ENCODE peak calls at places on chromosomes 12 and 14, in five cellular contexts. One of them, this sample, is unnamed.

GRCh38 chr12:94240171-94240570 is 91.8 kb downstream of the PLXNC1 start:
- DNase-seq in lung: no peak
- DNase-seq in HFFc6: no peak
- DNase-seq in upper lobe of left lung: no peak
- DNase-seq in CD4-positive, alpha-beta T cell: no peak
- DNase-seq in this sample: no peak

GRCh38 chr12:41932470-41932991 is 212.1 kb downstream of the GXYLT1 start:
- DNase-seq in lung: peak
- DNase-seq in HFFc6: no peak
- DNase-seq in upper lobe of left lung: peak
- DNase-seq in CD4-positive, alpha-beta T cell: peak
- DNase-seq in this sample: peak

GRCh38 chr12:131628766-131629448 is 82.0 kb upstream of the SFSWAP start:
- DNase-seq in lung: no peak
- DNase-seq in HFFc6: no peak
- DNase-seq in upper lobe of left lung: no peak
- DNase-seq in CD4-positive, alpha-beta T cell: no peak
- DNase-seq in this sample: no peak

GRCh38 chr12:42270596-42270995 is 32.5 kb upstream of the YAF2 start:
- DNase-seq in lung: no peak
- DNase-seq in HFFc6: no peak
- DNase-seq in upper lobe of left lung: no peak
- DNase-seq in CD4-positive, alpha-beta T cell: no peak
- DNase-seq in this sample: no peak

GRCh38 chr14:38207830-38208815 is at the start of gene SSTR1:
- DNase-seq in lung: no peak
- DNase-seq in HFFc6: no peak
- DNase-seq in upper lobe of left lung: no peak
- DNase-seq in CD4-positive, alpha-beta T cell: no peak
- DNase-seq in this sample: no peak

GRCh38 chr14:74695406-74695805 is 17.5 kb downstream of the AREL1 start:
- DNase-seq in lung: no peak
- DNase-seq in HFFc6: no peak
- DNase-seq in upper lobe of left lung: no peak
- DNase-seq in CD4-positive, alpha-beta T cell: no peak
- DNase-seq in this sample: no peak

GRCh38 chr12:127438512-127439244 is 828.3 kb upstream of the TMEM132C start:
- DNase-seq in lung: no peak
- DNase-seq in HFFc6: no peak
- DNase-seq in upper lobe of left lung: no peak
- DNase-seq in CD4-positive, alpha-beta T cell: no peak
- DNase-seq in this sample: no peak

GRCh38 chr12:76680940-76681339 is 83.0 kb upstream of the ZDHHC17 start:
- DNase-seq in lung: no peak
- DNase-seq in HFFc6: peak
- DNase-seq in upper lobe of left lung: no peak
- DNase-seq in CD4-positive, alpha-beta T cell: no peak
- DNase-seq in this sample: no peak

GRCh38 chr12:111408686-111409402 is 3.1 kb downstream of the SH2B3 start:
- DNase-seq in lung: no peak
- DNase-seq in HFFc6: no peak
- DNase-seq in upper lobe of left lung: no peak
- DNase-seq in CD4-positive, alpha-beta T cell: no peak
- DNase-seq in this sample: no peak

GRCh38 chr12:115597157-115597712 is 680.3 kb downstream of the MED13L start:
- DNase-seq in lung: no peak
- DNase-seq in HFFc6: peak
- DNase-seq in upper lobe of left lung: no peak
- DNase-seq in CD4-positive, alpha-beta T cell: no peak
- DNase-seq in this sample: no peak

GRCh38 chr12:69392146-69392928 is 32.8 kb downstream of the YEATS4 start:
- DNase-seq in lung: no peak
- DNase-seq in HFFc6: peak
- DNase-seq in upper lobe of left lung: no peak
- DNase-seq in CD4-positive, alpha-beta T cell: no peak
- DNase-seq in this sample: no peak

GRCh38 chr12:62372825-62373224 is 93.8 kb upstream of the MON2 start:
- DNase-seq in lung: no peak
- DNase-seq in HFFc6: no peak
- DNase-seq in upper lobe of left lung: no peak
- DNase-seq in CD4-positive, alpha-beta T cell: no peak
- DNase-seq in this sample: no peak

GRCh38 chr12:101828463-101829196 is 2.1 kb downstream of the GNPTAB start:
- DNase-seq in lung: no peak
- DNase-seq in HFFc6: no peak
- DNase-seq in upper lobe of left lung: no peak
- DNase-seq in CD4-positive, alpha-beta T cell: no peak
- DNase-seq in this sample: no peak

GRCh38 chr14:67618617-67619063 is 1.1 kb upstream of the ARG2 start:
- DNase-seq in lung: no peak
- DNase-seq in HFFc6: peak
- DNase-seq in upper lobe of left lung: no peak
- DNase-seq in CD4-positive, alpha-beta T cell: no peak
- DNase-seq in this sample: no peak

GRCh38 chr14:66624319-66624937 is 116.5 kb downstream of the GPHN start:
- DNase-seq in lung: no peak
- DNase-seq in HFFc6: peak
- DNase-seq in upper lobe of left lung: peak
- DNase-seq in CD4-positive, alpha-beta T cell: peak
- DNase-seq in this sample: no peak

GRCh38 chr12:23525450-23526072 is 423.9 kb downstream of the SOX5 start:
- DNase-seq in lung: no peak
- DNase-seq in HFFc6: no peak
- DNase-seq in upper lobe of left lung: no peak
- DNase-seq in CD4-positive, alpha-beta T cell: no peak
- DNase-seq in this sample: no peak

GRCh38 chr12:13208533-13209278 is 12.2 kb downstream of the EMP1 start:
- DNase-seq in lung: no peak
- DNase-seq in HFFc6: peak
- DNase-seq in upper lobe of left lung: no peak
- DNase-seq in CD4-positive, alpha-beta T cell: no peak
- DNase-seq in this sample: no peak

GRCh38 chr12:62205348-62205747 is 54.9 kb upstream of the USP15 start:
- DNase-seq in lung: no peak
- DNase-seq in HFFc6: no peak
- DNase-seq in upper lobe of left lung: no peak
- DNase-seq in CD4-positive, alpha-beta T cell: no peak
- DNase-seq in this sample: no peak

GRCh38 chr12:71014180-71014785 is 93.7 kb upstream of the PTPRR start:
- DNase-seq in lung: no peak
- DNase-seq in HFFc6: no peak
- DNase-seq in upper lobe of left lung: no peak
- DNase-seq in CD4-positive, alpha-beta T cell: no peak
- DNase-seq in this sample: no peak
- TF ChIP-seq CTCF in lung: peak
- TF ChIP-seq CTCF in HFFc6: no peak
- TF ChIP-seq CTCF in upper lobe of left lung: peak
- TF ChIP-seq CTCF in CD4-positive, alpha-beta T cell: no peak
- TF ChIP-seq CTCF in this sample: peak

DNA sequence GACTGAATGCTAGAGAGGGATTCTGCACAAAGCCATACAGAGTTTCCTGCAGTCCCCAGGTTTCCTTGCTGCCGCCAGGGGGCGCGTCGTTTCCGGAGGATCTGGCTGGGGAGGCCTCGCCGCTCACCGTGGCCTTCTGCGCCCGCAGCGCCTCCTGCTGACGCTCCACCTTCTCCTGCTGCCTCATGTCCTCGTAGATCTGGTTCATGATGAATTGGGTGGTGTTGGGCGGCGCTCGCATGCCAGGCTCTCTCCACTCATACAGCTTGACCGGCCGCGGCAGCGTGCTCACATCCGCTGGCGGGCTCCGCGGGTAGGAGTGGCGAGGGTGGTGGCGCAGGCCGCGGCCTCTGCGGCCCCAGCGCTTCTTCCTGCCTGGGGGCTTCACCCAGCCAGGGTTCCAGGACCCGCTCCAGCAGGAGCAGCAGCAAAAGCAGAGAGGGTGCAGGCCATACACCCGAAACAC is 987 bp downstream of the CCER1 start:
- DNase-seq in lung: no peak
- DNase-seq in HFFc6: no peak
- DNase-seq in upper lobe of left lung: no peak
- DNase-seq in CD4-positive, alpha-beta T cell: peak
- DNase-seq in this sample: no peak
- TF ChIP-seq CTCF in lung: no peak
- TF ChIP-seq CTCF in HFFc6: peak
- TF ChIP-seq CTCF in upper lobe of left lung: no peak
- TF ChIP-seq CTCF in CD4-positive, alpha-beta T cell: no peak
- TF ChIP-seq CTCF in this sample: peak

DNA sequence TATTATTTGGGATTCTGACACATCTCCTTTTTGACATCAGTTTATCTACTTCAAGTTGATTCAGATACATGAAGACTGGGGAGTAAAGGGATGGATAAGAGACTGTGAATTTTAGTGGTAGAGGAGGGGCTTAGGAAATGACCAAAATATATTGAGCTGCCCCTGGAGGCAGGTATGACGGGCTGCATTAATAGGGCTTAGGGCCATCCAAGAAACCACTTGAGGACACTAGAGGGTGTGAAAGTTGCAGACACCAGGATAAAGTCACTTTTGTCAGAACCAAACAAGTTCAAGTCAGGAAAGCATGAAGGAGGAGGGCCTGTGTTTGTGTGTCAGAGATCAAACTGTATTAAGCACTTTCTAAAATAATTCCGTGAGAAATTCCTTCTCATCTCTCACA is 137.1 kb downstream of the SLC38A1 start:
- DNase-seq in lung: no peak
- DNase-seq in HFFc6: peak
- DNase-seq in upper lobe of left lung: no peak
- DNase-seq in CD4-positive, alpha-beta T cell: no peak
- DNase-seq in this sample: no peak
- TF ChIP-seq CTCF in lung: no peak
- TF ChIP-seq CTCF in HFFc6: peak
- TF ChIP-seq CTCF in upper lobe of left lung: no peak
- TF ChIP-seq CTCF in CD4-positive, alpha-beta T cell: no peak
- TF ChIP-seq CTCF in this sample: peak

GRCh38 chr14:50020799-50021198 is 95.6 kb downstream of the VCPKMT start:
- DNase-seq in lung: no peak
- DNase-seq in HFFc6: no peak
- DNase-seq in upper lobe of left lung: no peak
- DNase-seq in CD4-positive, alpha-beta T cell: no peak
- DNase-seq in this sample: no peak
- TF ChIP-seq CTCF in lung: no peak
- TF ChIP-seq CTCF in HFFc6: no peak
- TF ChIP-seq CTCF in upper lobe of left lung: no peak
- TF ChIP-seq CTCF in CD4-positive, alpha-beta T cell: no peak
- TF ChIP-seq CTCF in this sample: no peak